ENCODE peak calls at places on chromosomes 2 and 18, in four cellular contexts. O is K562, E is HepG2, Z is GM12878. C is an unnamed sample.

GRCh38 chr2:676647-677055 is 555 bp downstream of the TMEM18 start:
- DNase-seq in Z (peak), O (peak), E (peak), C (no peak)

GRCh38 chr18:36633961-36634412 is 194.8 kb downstream of the TPGS2 start:
- DNase-seq in O (no peak), E (no peak), Z (peak), C (no peak)

GRCh38 chr2:104563398-104564024 is 290.4 kb upstream of the POU3F3 start:
- DNase-seq in O (no peak), E (no peak), Z (no peak), C (no peak)

GRCh38 chr2:217993817-217994459 is 8.9 kb downstream of the TNS1 start:
- DNase-seq in E (peak), O (peak), Z (no peak), C (peak)

GRCh38 chr2:39234754-39235153 is 9.0 kb downstream of the CDKL4 start:
- DNase-seq in E (peak), O (no peak), Z (no peak), C (no peak)

GRCh38 chr18:57839942-57840381 is 36.8 kb upstream of the ATP8B1 start:
- DNase-seq in O (no peak), Z (no peak), E (no peak), C (no peak)

GRCh38 chr2:16238001-16238755 is 297.8 kb downstream of the MYCN start:
- DNase-seq in O (no peak), E (no peak), Z (no peak), C (no peak)

GRCh38 chr2:144004742-144005141 is 515.2 kb downstream of the ZEB2 start:
- DNase-seq in O (no peak), Z (no peak), E (no peak), C (peak)

GRCh38 chr18:57063601-57064000 is 83.3 kb upstream of the BOD1L2 start:
- DNase-seq in Z (no peak), O (no peak), E (no peak), C (no peak)

GRCh38 chr18:34709104-34709503 is 994 bp upstream of the DTNA start:
- DNase-seq in Z (no peak), E (peak), O (no peak), C (no peak)

GRCh38 chr2:8433390-8433789 is 248.5 kb upstream of the ID2 start:
- DNase-seq in E (peak), Z (no peak), O (no peak), C (no peak)

GRCh38 chr18:46332956-46333355 is 228.8 kb downstream of the HAUS1 start:
- DNase-seq in O (no peak), Z (no peak), E (no peak), C (no peak)

GRCh38 chr2:160227252-160227651 is 27.2 kb upstream of the ITGB6 start:
- DNase-seq in O (no peak), E (no peak), Z (no peak), C (no peak)

GRCh38 chr2:106596844-106597243 is 109.7 kb downstream of the CD8B2 start:
- DNase-seq in E (peak), O (peak), Z (no peak), C (peak)

GRCh38 chr2:96145028-96145939 is at the start of gene DUSP2:
- DNase-seq in E (no peak), Z (peak), O (no peak), C (peak)

GRCh38 chr2:187461294-187462261 is 13.5 kb upstream of the CALCRL start:
- DNase-seq in E (peak), O (no peak), Z (no peak), C (no peak)

GRCh38 chr18:24502621-24503020 is 42.2 kb downstream of the HRH4 start:
- DNase-seq in O (no peak), Z (no peak), E (no peak), C (no peak)

GRCh38 chr2:217858519-217859466 is 144.0 kb downstream of the TNS1 start:
- DNase-seq in O (peak), Z (no peak), E (peak), C (peak)

GRCh38 chr18:33128581-33128980 is 311.9 kb downstream of the CCDC178 start:
- DNase-seq in E (no peak), Z (no peak), O (no peak), C (no peak)

GRCh38 chr2:232315049-232315922 is 63.3 kb upstream of the ALPP start:
- DNase-seq in O (no peak), Z (peak), E (no peak), C (no peak)

GRCh38 chr2:68225119-68225632 is 27.2 kb downstream of the PPP3R1 start:
- DNase-seq in O (peak), Z (peak), E (peak), C (peak)

GRCh38 chr18:22422909-22423548 is 5.3 kb upstream of the CTAGE1 start:
- DNase-seq in Z (no peak), O (no peak), E (no peak), C (no peak)

GRCh38 chr18:59783138-59783537 is 85.9 kb upstream of the CCBE1 start:
- DNase-seq in E (peak), O (peak), Z (peak), C (peak)

GRCh38 chr2:54630841-54631497 is 92.5 kb upstream of the EML6 start:
- DNase-seq in E (no peak), O (no peak), Z (no peak), C (no peak)

GRCh38 chr2:210477496-210477895 is 937 bp upstream of the LANCL1 start:
- DNase-seq in E (peak), Z (no peak), O (peak), C (peak)

GRCh38 chr2:1117569-1117968 is 166.9 kb downstream of the SNTG2 start:
- DNase-seq in E (no peak), Z (no peak), O (no peak), C (no peak)

GRCh38 chr2:28809927-28810326 is 707 bp upstream of the SPDYA start:
- DNase-seq in O (no peak), E (no peak), Z (no peak), C (no peak)

GRCh38 chr2:202718614-202719013 is 83.8 kb downstream of the FAM117B start:
- DNase-seq in Z (no peak), E (peak), O (no peak), C (peak)

GRCh38 chr18:79806976-79807841 is 9.5 kb downstream of the KCNG2 start:
- DNase-seq in O (no peak), E (no peak), Z (no peak), C (no peak)

GRCh38 chr2:98738304-98738703 is 7.4 kb upstream of the MGAT4A start:
- DNase-seq in O (no peak), E (no peak), Z (no peak), C (no peak)

GRCh38 chr2:25098558-25099486 is 56.9 kb downstream of the EFR3B start:
- DNase-seq in E (no peak), O (no peak), Z (no peak), C (no peak)
- TF ChIP-seq FOXM1 in E (no peak), O (no peak), Z (no peak), C (no peak)

DNA sequence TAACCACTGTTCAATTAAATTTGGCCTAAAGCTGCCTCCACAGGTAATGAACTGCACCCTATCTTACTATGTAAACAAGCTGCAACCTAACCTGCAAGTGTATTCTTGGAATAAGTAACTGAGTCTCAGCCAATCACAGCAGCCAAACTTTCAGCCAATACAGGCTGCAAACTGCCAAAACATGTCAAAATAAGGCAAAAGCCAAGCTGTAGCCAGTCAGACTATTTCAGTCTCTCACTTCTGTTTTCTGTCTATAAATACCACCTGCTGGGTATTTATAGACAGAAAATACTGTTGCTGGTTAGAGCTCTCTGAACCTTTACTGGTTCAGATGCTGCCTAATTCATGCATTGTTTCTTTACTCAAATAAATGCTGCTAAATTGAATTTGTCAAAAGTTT is 14.3 kb downstream of the C2orf76 start:
- DNase-seq in O (no peak), Z (peak), E (no peak), C (no peak)
- TF ChIP-seq BHLHE40 in O (no peak), Z (peak), E (no peak), C (no peak)

GRCh38 chr18:62721837-62722795 is 6.8 kb downstream of the PHLPP1 start:
- DNase-seq in O (no peak), E (no peak), Z (no peak), C (no peak)
- TF ChIP-seq FOXM1 in O (no peak), E (no peak), Z (no peak), C (no peak)

GRCh38 chr2:12116228-12116750 is 369.9 kb downstream of the LPIN1 start:
- DNase-seq in Z (peak), E (no peak), O (no peak), C (no peak)

GRCh38 chr2:12119841-12120240 is 373.4 kb downstream of the LPIN1 start:
- DNase-seq in Z (no peak), O (no peak), E (no peak), C (no peak)

GRCh38 chr2:12126325-12126724 is 379.9 kb downstream of the LPIN1 start:
- DNase-seq in O (no peak), E (no peak), Z (no peak), C (no peak)

GRCh38 chr2:12120281-12121150 is 374.1 kb downstream of the LPIN1 start:
- DNase-seq in Z (no peak), E (no peak), O (no peak), C (no peak)
- TF ChIP-seq BHLHE40 in Z (no peak), E (no peak), O (no peak), C (no peak)

GRCh38 chr18:7616661-7617060 is 49.5 kb downstream of the PTPRM start:
- DNase-seq in Z (no peak), O (no peak), E (no peak), C (no peak)
- TF ChIP-seq FOXM1 in Z (no peak), O (no peak), E (no peak), C (no peak)

DNA sequence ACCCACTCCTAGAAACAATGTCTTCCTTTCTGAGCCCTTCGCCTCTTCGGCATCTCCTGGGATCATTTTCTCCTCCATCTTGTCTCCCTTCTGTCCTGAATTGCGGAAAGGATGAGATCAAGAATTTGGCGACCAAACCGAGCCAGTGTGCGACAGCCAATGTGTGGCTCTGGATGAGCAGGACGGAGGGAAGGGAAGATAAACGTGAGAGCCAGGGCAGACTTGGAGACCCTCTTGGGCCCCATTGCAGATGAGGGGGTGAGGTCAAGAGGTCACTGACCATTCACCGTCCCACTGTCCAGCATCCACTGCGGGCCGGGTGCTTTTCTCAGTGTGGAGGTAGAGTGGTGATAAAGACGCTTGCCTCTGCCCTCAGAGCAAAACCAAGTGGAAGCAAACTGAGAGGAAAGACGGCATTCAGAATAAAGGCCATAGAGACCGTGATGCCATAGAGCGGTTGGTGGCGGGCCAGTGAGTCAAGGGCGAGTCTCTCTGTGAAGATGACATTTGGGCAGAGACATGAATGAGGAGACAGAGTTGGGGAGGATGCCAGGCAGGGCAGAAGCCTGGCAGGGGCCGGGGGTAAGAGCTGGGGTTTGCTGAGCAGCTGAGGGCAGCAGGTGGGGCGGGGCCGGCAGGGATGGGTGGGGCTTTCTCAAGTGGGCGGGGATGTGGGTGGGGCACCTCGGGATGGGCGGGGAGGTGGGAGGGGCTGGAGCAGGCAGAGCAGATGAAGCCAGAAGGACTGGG is 55.6 kb downstream of the ACAA2 start:
- DNase-seq in Z (no peak), O (peak), E (no peak), C (peak)
- TF ChIP-seq BHLHE40 in Z (no peak), O (no peak), E (no peak), C (no peak)

GRCh38 chr2:145221511-145221910 is 701.6 kb upstream of the ZEB2 start:
- DNase-seq in E (no peak), O (no peak), Z (no peak), C (no peak)
- TF ChIP-seq FOXM1 in E (no peak), O (no peak), Z (no peak), C (no peak)

GRCh38 chr2:223199531-223200506 is 147.8 kb downstream of the KCNE4 start:
- DNase-seq in Z (no peak), E (no peak), O (no peak), C (no peak)

GRCh38 chr2:223197046-223197445 is 145.1 kb downstream of the KCNE4 start:
- DNase-seq in Z (no peak), E (no peak), O (no peak), C (no peak)

GRCh38 chr2:223196331-223196730 is 144.3 kb downstream of the KCNE4 start:
- DNase-seq in E (no peak), Z (no peak), O (no peak), C (no peak)
- TF ChIP-seq BHLHE40 in E (no peak), Z (no peak), O (no peak), C (no peak)

GRCh38 chr2:239259603-239260298 is 141.1 kb downstream of the HDAC4 start:
- DNase-seq in E (no peak), Z (no peak), O (no peak), C (no peak)
- TF ChIP-seq FOXM1 in E (no peak), Z (no peak), O (no peak), C (no peak)

GRCh38 chr18:78494204-78494603 is 485.4 kb upstream of the SALL3 start:
- DNase-seq in O (no peak), Z (no peak), E (no peak), C (no peak)
- TF ChIP-seq BHLHE40 in O (no peak), Z (no peak), E (no peak), C (no peak)